ENCODE peak calls at places on chromosomes 13 and 19, in eight cellular contexts. P is astrocyte of the hippocampus, S is H7, I is small intestine, V is nucleus accumbens, Y is EH, N is GM03348, D is Peyer's patch. G is an unnamed sample.

GRCh38 chr19:5590151-5590864 is 22.6 kb upstream of the TINCR start:
- DNase-seq in P (no peak), S (no peak), I (no peak), V (no peak), Y (no peak), N (no peak), D (no peak), G (no peak)

GRCh38 chr19:46579286-46579944 is 21.7 kb upstream of the CALM3 start:
- DNase-seq in P (peak; percentile 14), S (peak; percentile 81), I (no peak), V (no peak), Y (peak; percentile 7), N (no peak), D (no peak), G (peak; percentile 27)

GRCh38 chr13:99191336-99191899 is 9.2 kb upstream of the UBAC2 start:
- DNase-seq in P (no peak), S (no peak), I (no peak), V (no peak), Y (no peak), N (no peak), D (no peak), G (no peak)

GRCh38 chr19:3534375-3535234 is 4.4 kb upstream of the TEKTIP1 start:
- DNase-seq in P (no peak), S (no peak), I (no peak), V (no peak), Y (no peak), N (no peak), D (no peak), G (no peak)

GRCh38 chr19:6480843-6481415 is 658 bp downstream of the DENND1C start:
- DNase-seq in P (no peak), S (peak; percentile 19), I (no peak), V (no peak), Y (no peak), N (no peak), D (no peak), G (no peak)

GRCh38 chr19:10120538-10121198 is 969 bp upstream of the EIF3G start:
- DNase-seq in P (peak; percentile 75), S (no peak), I (no peak), V (no peak), Y (peak; percentile 90), N (peak; percentile 85), D (no peak), G (no peak)

GRCh38 chr19:41341669-41342490 is 11.8 kb downstream of the TGFB1 start:
- DNase-seq in P (no peak), S (peak; percentile 69), I (peak; percentile 47), V (no peak), Y (no peak), N (no peak), D (no peak), G (no peak)

GRCh38 chr13:94192576-94192975 is 286.9 kb downstream of the DCT start:
- DNase-seq in P (no peak), S (peak; percentile 43), I (peak; percentile 46), V (no peak), Y (peak; percentile 27), N (peak; percentile 30), D (no peak), G (peak; percentile 10)

GRCh38 chr13:113114511-113115362 is 7.9 kb upstream of the F10 start:
- DNase-seq in P (no peak), S (peak; percentile 46), I (no peak), V (no peak), Y (no peak), N (no peak), D (no peak), G (no peak)

GRCh38 chr13:108155185-108156106 is 59.9 kb downstream of the LIG4 start:
- DNase-seq in P (peak; percentile 75), S (peak; percentile 38), I (peak; percentile 75), V (no peak), Y (peak; percentile 34), N (peak; percentile 55), D (peak; percentile 46), G (peak; percentile 36)

GRCh38 chr19:40219721-40220276 is 1.6 kb upstream of the TTC9B start:
- DNase-seq in P (peak; percentile 61), S (no peak), I (peak; percentile 86), V (no peak), Y (peak; percentile 77), N (peak; percentile 45), D (no peak), G (no peak)

GRCh38 chr13:94494021-94494420 is 14.5 kb upstream of the DCT start:
- DNase-seq in P (no peak), S (no peak), I (no peak), V (no peak), Y (no peak), N (no peak), D (no peak), G (no peak)

GRCh38 chr13:104315606-104316005 is 1249.4 kb upstream of the SLC10A2 start:
- DNase-seq in P (peak; percentile 89), S (no peak), I (no peak), V (no peak), Y (peak; percentile 69), N (no peak), D (no peak), G (no peak)

GRCh38 chr19:17248011-17248776 is 2.5 kb upstream of the NR2F6 start:
- DNase-seq in P (no peak), S (peak; percentile 89), I (peak; percentile 75), V (no peak), Y (no peak), N (no peak), D (no peak), G (no peak)

GRCh38 chr13:44306401-44307192 is 67.0 kb upstream of the SERP2 start:
- DNase-seq in P (peak; percentile 95), S (peak; percentile 27), I (peak; percentile 53), V (no peak), Y (peak; percentile 95), N (peak; percentile 76), D (no peak), G (no peak)

GRCh38 chr19:28472843-28473242 is 740.1 kb downstream of the UQCRFS1 start:
- DNase-seq in P (no peak), S (no peak), I (no peak), V (no peak), Y (peak; percentile 39), N (no peak), D (no peak), G (no peak)

GRCh38 chr13:51832471-51833152 is 12.4 kb downstream of the TMEM272 start:
- DNase-seq in P (peak; percentile 14), S (peak; percentile 70), I (no peak), V (no peak), Y (peak; percentile 49), N (peak; percentile 65), D (peak; percentile 56), G (peak; percentile 54)

GRCh38 chr13:24104723-24105122 is 55.8 kb upstream of the SPATA13 start:
- DNase-seq in P (no peak), S (no peak), I (no peak), V (no peak), Y (no peak), N (no peak), D (no peak), G (no peak)

GRCh38 chr19:16951529-16951928 is 62.7 kb downstream of the F2RL3 start:
- DNase-seq in P (peak; percentile 14), S (no peak), I (no peak), V (no peak), Y (no peak), N (no peak), D (no peak), G (no peak)

GRCh38 chr13:99971576-99972189 is at the start of gene ZIC5:
- DNase-seq in P (peak; percentile 84), S (peak; percentile 93), I (no peak), V (peak; percentile 35), Y (no peak), N (no peak), D (no peak), G (no peak)

GRCh38 chr13:30078059-30078458 is 227.6 kb upstream of the UBL3 start:
- DNase-seq in P (no peak), S (no peak), I (no peak), V (no peak), Y (no peak), N (no peak), D (no peak), G (no peak)

GRCh38 chr13:114339779-114340534 is 25.7 kb downstream of the CHAMP1 start:
- DNase-seq in P (peak; percentile 39), S (no peak), I (peak; percentile 79), V (no peak), Y (peak; percentile 66), N (peak; percentile 60), D (peak; percentile 31), G (no peak)

GRCh38 chr19:10143700-10144099 is 24.0 kb upstream of the EIF3G start:
- DNase-seq in P (no peak), S (no peak), I (no peak), V (no peak), Y (no peak), N (no peak), D (peak; percentile 23), G (no peak)

GRCh38 chr13:41458939-41459753 is 1.8 kb downstream of the RGCC start:
- DNase-seq in P (peak; percentile 41), S (peak; percentile 82), I (peak; percentile 49), V (peak; percentile 24), Y (peak; percentile 41), N (peak; percentile 78), D (peak; percentile 64), G (peak; percentile 80)

GRCh38 chr19:40331052-40331451 is 17.1 kb downstream of the C19orf47 start:
- DNase-seq in P (no peak), S (no peak), I (no peak), V (no peak), Y (no peak), N (no peak), D (no peak), G (no peak)

GRCh38 chr13:96533408-96533807 is 443.5 kb downstream of the HS6ST3 start:
- DNase-seq in P (no peak), S (no peak), I (no peak), V (no peak), Y (no peak), N (no peak), D (no peak), G (no peak)

GRCh38 chr13:27141746-27142145 is 29.9 kb downstream of the USP12 start:
- DNase-seq in P (no peak), S (no peak), I (no peak), V (no peak), Y (no peak), N (no peak), D (no peak), G (no peak)

GRCh38 chr13:110008816-110009215 is 222.4 kb upstream of the IRS2 start:
- DNase-seq in P (peak; percentile 41), S (no peak), I (no peak), V (no peak), Y (no peak), N (no peak), D (no peak), G (no peak)

G was measured in GM20000.